ENCODE peak calls at places on chromosomes 11 and 22, in six cellular contexts. X is mesendoderm, U is H9, B is IMR-90, T is H1, Z is neuronal stem cell. D is an unnamed sample.

GRCh38 chr11:73292481-73292880 is 15.6 kb upstream of the ARHGEF17 start:
- DNase-seq in X (no peak), U (no peak), B (no peak), T (no peak), Z (no peak), D (no peak)

GRCh38 chr11:118342503-118343161 is at the start of gene CD3D:
- DNase-seq in X (peak; percentile 19), U (no peak), B (no peak), T (no peak), Z (no peak), D (no peak)

GRCh38 chr11:86660011-86660595 is 12.3 kb downstream of the ME3 start:
- DNase-seq in X (no peak), U (no peak), B (peak; percentile 77), T (no peak), Z (no peak), D (no peak)

GRCh38 chr11:64253481-64253880 is 2.2 kb downstream of the PLCB3 start:
- DNase-seq in X (no peak), U (no peak), B (no peak), T (no peak), Z (no peak), D (no peak)

GRCh38 chr22:20151276-20151588 is 377 bp upstream of the CCDC188 start:
- DNase-seq in X (no peak), U (no peak), B (no peak), T (no peak), Z (no peak), D (peak; percentile 6)

GRCh38 chr11:33490842-33491370 is 209.7 kb downstream of the C11orf91 start:
- DNase-seq in X (no peak), U (no peak), B (no peak), T (no peak), Z (no peak), D (peak; percentile 60)

GRCh38 chr11:70493891-70494290 is 95.6 kb downstream of the CTTN start:
- DNase-seq in X (no peak), U (no peak), B (no peak), T (no peak), Z (no peak), D (no peak)

GRCh38 chr11:73236879-73237278 is 18.8 kb downstream of the P2RY2 start:
- DNase-seq in X (peak; percentile 77), U (peak; percentile 80), B (peak; percentile 18), T (no peak), Z (peak; percentile 62), D (peak; percentile 63)

GRCh38 chr11:61602775-61603569 is 22.1 kb upstream of the SYT7 start:
- DNase-seq in X (no peak), U (no peak), B (peak; percentile 96), T (no peak), Z (no peak), D (peak; percentile 79)

GRCh38 chr22:41841085-41841712 is 8.3 kb downstream of the SREBF2 start:
- DNase-seq in X (no peak), U (no peak), B (no peak), T (no peak), Z (no peak), D (peak; percentile 19)

GRCh38 chr22:24592144-24592845 is 578 bp downstream of the LRRC75B start:
- DNase-seq in X (peak; percentile 64), U (peak; percentile 55), B (no peak), T (no peak), Z (peak; percentile 31), D (no peak)

GRCh38 chr22:27474112-27474571 is 327.4 kb downstream of the MN1 start:
- DNase-seq in X (no peak), U (no peak), B (no peak), T (no peak), Z (no peak), D (peak; percentile 35)

GRCh38 chr22:37019309-37020191 is at the start of the genes MPST and TST:
- DNase-seq in X (peak; percentile 77), U (peak; percentile 74), B (peak; percentile 61), T (no peak), Z (peak; percentile 75), D (peak; percentile 71)

GRCh38 chr22:39169797-39170466 is 17.5 kb upstream of the CBX7 start:
- DNase-seq in X (peak; percentile 71), U (peak; percentile 53), B (no peak), T (no peak), Z (no peak), D (no peak)

GRCh38 chr11:120031612-120032600 is 106.0 kb downstream of the TRIM29 start:
- DNase-seq in X (no peak), U (no peak), B (no peak), T (no peak), Z (no peak), D (no peak)

GRCh38 chr11:35138949-35139881 is at the start of gene CD44:
- DNase-seq in X (peak; percentile 69), U (peak; percentile 66), B (peak; percentile 86), T (no peak), Z (peak; percentile 18), D (peak; percentile 42)

GRCh38 chr11:130672911-130673310 is 224.5 kb downstream of the ADAMTS15 start:
- DNase-seq in X (no peak), U (no peak), B (peak; percentile 13), T (no peak), Z (no peak), D (peak; percentile 74)

GRCh38 chr11:75342231-75342918 is 9.1 kb downstream of the ARRB1 start:
- DNase-seq in X (no peak), U (no peak), B (no peak), T (no peak), Z (no peak), D (no peak)

GRCh38 chr22:23752090-23752691 is 1.3 kb upstream of the ZNF70 start:
- DNase-seq in X (no peak), U (no peak), B (no peak), T (no peak), Z (no peak), D (no peak)

GRCh38 chr11:5620606-5621521 is 3.9 kb upstream of the TRIM34 start:
- DNase-seq in X (peak; percentile 60), U (no peak), B (peak; percentile 95), T (no peak), Z (no peak), D (peak; percentile 96)

GRCh38 chr11:61370349-61371005 is 8.3 kb downstream of the TMEM138 start:
- DNase-seq in X (no peak), U (no peak), B (peak; percentile 56), T (no peak), Z (no peak), D (no peak)

GRCh38 chr11:46666982-46667590 is 33.3 kb downstream of the ARHGAP1 start:
- DNase-seq in X (no peak), U (no peak), B (no peak), T (no peak), Z (no peak), D (no peak)

GRCh38 chr11:134391170-134391569 is 20.9 kb downstream of the B3GAT1 start:
- DNase-seq in X (no peak), U (no peak), B (no peak), T (no peak), Z (no peak), D (no peak)

GRCh38 chr11:71326328-71326940 is 74.1 kb upstream of the SHANK2 start:
- DNase-seq in X (no peak), U (no peak), B (no peak), T (no peak), Z (no peak), D (no peak)

GRCh38 chr11:7522546-7522945 is 8.7 kb downstream of the PPFIBP2 start:
- DNase-seq in X (no peak), U (no peak), B (no peak), T (no peak), Z (no peak), D (no peak)

GRCh38 chr11:7525424-7525823 is 11.6 kb downstream of the PPFIBP2 start:
- DNase-seq in X (no peak), U (no peak), B (no peak), T (no peak), Z (no peak), D (no peak)

GRCh38 chr11:7524831-7525230 is 11.0 kb downstream of the PPFIBP2 start:
- DNase-seq in X (no peak), U (no peak), B (no peak), T (no peak), Z (no peak), D (no peak)

GRCh38 chr11:7522106-7522505 is 8.3 kb downstream of the PPFIBP2 start:
- DNase-seq in X (no peak), U (no peak), B (no peak), T (no peak), Z (no peak), D (no peak)

GRCh38 chr11:7523416-7524210 is 9.8 kb downstream of the PPFIBP2 start:
- DNase-seq in X (no peak), U (no peak), B (no peak), T (no peak), Z (no peak), D (no peak)
- H2AK5ac ChIP-seq in X (no peak overlapping the region), U (no peak overlapping the region), B (no peak overlapping the region), T (no peak overlapping the region), Z (no peak overlapping the region), D (no peak overlapping the region)

GRCh38 chr11:11814614-11815452 is 26.9 kb upstream of the USP47 start:
- DNase-seq in X (no peak), U (no peak), B (no peak), T (no peak), Z (no peak), D (no peak)
- H2BK120ac ChIP-seq in X (no peak overlapping the region), U (no peak overlapping the region), B (peak overlapping the region; percentile 89), T (no peak overlapping the region), Z (no peak overlapping the region), D (no peak overlapping the region)

GRCh38 chr11:69299572-69299971 is 5.6 kb downstream of the MYEOV start:
- DNase-seq in X (no peak), U (no peak), B (no peak), T (no peak), Z (no peak), D (no peak)

GRCh38 chr11:69302447-69302846 is 8.5 kb downstream of the MYEOV start:
- DNase-seq in X (no peak), U (no peak), B (no peak), T (no peak), Z (no peak), D (no peak)

GRCh38 chr11:69301491-69302401 is 7.8 kb downstream of the MYEOV start:
- DNase-seq in X (peak; percentile 51), U (no peak), B (peak; percentile 91), T (no peak), Z (no peak), D (peak; percentile 65)

GRCh38 chr11:69300124-69301032 is 6.4 kb downstream of the MYEOV start:
- DNase-seq in X (no peak), U (no peak), B (peak; percentile 61), T (no peak), Z (no peak), D (no peak)

GRCh38 chr11:69301033-69301490 is 7.1 kb downstream of the MYEOV start:
- DNase-seq in X (no peak), U (no peak), B (no peak), T (no peak), Z (no peak), D (no peak)
- H2AK5ac ChIP-seq in X (no peak overlapping the region), U (no peak overlapping the region), B (peak overlapping the region; percentile 99), T (no peak overlapping the region), Z (no peak overlapping the region), D (no peak overlapping the region)

DNA sequence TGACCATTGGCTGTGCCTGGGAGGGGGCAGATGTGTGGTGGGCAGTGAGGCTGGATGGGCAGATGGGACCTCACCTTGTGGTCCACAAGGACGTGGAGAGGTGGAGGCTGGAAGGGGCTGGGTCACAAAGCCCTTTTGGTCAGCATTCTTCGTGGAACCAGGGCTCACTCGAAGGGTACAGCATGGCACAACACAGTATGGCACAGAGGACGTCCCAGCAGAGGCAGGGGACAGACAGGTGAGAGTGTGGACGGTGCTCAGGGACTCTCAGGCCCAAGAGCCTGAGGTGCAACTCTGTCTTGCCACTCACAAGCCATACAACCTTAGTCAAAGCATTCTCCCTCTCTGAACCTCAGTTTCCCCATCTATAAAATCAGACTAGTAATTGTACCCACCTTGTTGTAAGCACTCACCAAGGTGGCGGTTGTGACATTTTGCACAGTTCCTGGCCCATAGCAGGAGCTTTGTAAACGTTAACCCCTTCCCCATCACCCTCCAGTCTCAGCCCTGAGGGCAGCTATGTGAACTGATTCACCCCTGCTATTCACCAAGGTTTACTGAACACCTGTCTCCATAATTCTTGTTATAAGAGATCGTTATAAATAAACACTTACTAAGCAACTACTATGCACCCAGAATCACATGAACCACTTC is 11.6 kb upstream of the TSKU start:
- DNase-seq in X (no peak), U (no peak), B (no peak), T (no peak), Z (no peak), D (no peak)
- H2BK120ac ChIP-seq in X (peak overlapping the region; percentile 14), U (no peak overlapping the region), B (peak overlapping the region; percentile 91), T (peak overlapping the region; percentile 36), Z (no peak overlapping the region), D (no peak overlapping the region)